ENCODE peak calls at places on chromosomes 3 and 15, in six cellular contexts. G is AG09319, D is nephron progenitor cell, J is HL-60, P is stomach, K is neural crest cell. A is an unnamed sample.

GRCh38 chr15:94723801-94724200 is 492.4 kb downstream of the MCTP2 start:
- DNase-seq in G (no peak), D (no peak), J (no peak), P (no peak), K (no peak), A (no peak)

GRCh38 chr15:78766041-78766440 is 45.2 kb downstream of the ADAMTS7 start:
- DNase-seq in G (no peak), D (no peak), J (no peak), P (no peak), K (no peak), A (no peak)

GRCh38 chr3:130491431-130491830 is 25.5 kb upstream of the COL6A6 start:
- DNase-seq in G (no peak), D (no peak), J (no peak), P (no peak), K (no peak), A (no peak)

GRCh38 chr3:197507541-197507940 is 48.2 kb downstream of the BDH1 start:
- DNase-seq in G (no peak), D (no peak), J (no peak), P (no peak), K (no peak), A (no peak)

GRCh38 chr3:105040026-105040622 is 326.6 kb upstream of the ALCAM start:
- DNase-seq in G (no peak), D (no peak), J (no peak), P (no peak), K (no peak), A (no peak)

GRCh38 chr3:79551325-79551892 is 216.4 kb downstream of the ROBO1 start:
- DNase-seq in G (no peak), D (no peak), J (no peak), P (no peak), K (no peak), A (no peak)

GRCh38 chr3:181712505-181713299 is 977 bp downstream of the SOX2 start:
- DNase-seq in G (no peak), D (peak), J (no peak), P (peak), K (no peak), A (no peak)

GRCh38 chr15:45287400-45287799 is 35.4 kb downstream of the SLC28A2 start:
- DNase-seq in G (no peak), D (no peak), J (no peak), P (no peak), K (no peak), A (no peak)

GRCh38 chr15:75661779-75662140 is 14.0 kb downstream of the SNX33 start:
- DNase-seq in G (no peak), D (no peak), J (no peak), P (no peak), K (no peak), A (no peak)

GRCh38 chr3:123328851-123329635 is 119.8 kb downstream of the ADCY5 start:
- DNase-seq in G (peak), D (peak), J (peak), P (peak), K (peak), A (peak)

GRCh38 chr3:4734454-4734853 is 241.3 kb downstream of the ITPR1 start:
- DNase-seq in G (no peak), D (no peak), J (no peak), P (no peak), K (no peak), A (no peak)

GRCh38 chr15:78732634-78733033 is 78.6 kb downstream of the ADAMTS7 start:
- DNase-seq in G (no peak), D (no peak), J (no peak), P (no peak), K (no peak), A (no peak)

GRCh38 chr3:187403768-187404270 is 35.6 kb downstream of the RTP4 start:
- DNase-seq in G (peak), D (no peak), J (no peak), P (no peak), K (no peak), A (no peak)

GRCh38 chr15:68619303-68619698 is 40.5 kb downstream of the CORO2B start:
- DNase-seq in G (no peak), D (no peak), J (no peak), P (no peak), K (no peak), A (no peak)

GRCh38 chr3:9316881-9317341 is 45.9 kb upstream of the THUMPD3 start:
- DNase-seq in G (no peak), D (no peak), J (no peak), P (no peak), K (peak), A (no peak)

GRCh38 chr3:191502583-191502982 is 41.6 kb downstream of the PYDC2 start:
- DNase-seq in G (no peak), D (no peak), J (no peak), P (no peak), K (no peak), A (no peak)

GRCh38 chr15:82228750-82229149 is 33.8 kb downstream of the EFL1 start:
- DNase-seq in G (no peak), D (no peak), J (no peak), P (no peak), K (no peak), A (no peak)

GRCh38 chr15:85178366-85178765 is 196.7 kb downstream of the PDE8A start:
- DNase-seq in G (no peak), D (no peak), J (no peak), P (no peak), K (no peak), A (no peak)

GRCh38 chr3:128060473-128061381 is 8.5 kb downstream of the SEC61A1 start:
- DNase-seq in G (peak), D (no peak), J (no peak), P (no peak), K (no peak), A (no peak)

GRCh38 chr3:50365080-50365841 is 5.9 kb upstream of the TMEM115 start:
- DNase-seq in G (no peak), D (peak), J (peak), P (peak), K (peak), A (peak)

GRCh38 chr3:15305366-15305844 is 27.0 kb downstream of the SH3BP5 start:
- DNase-seq in G (no peak), D (no peak), J (no peak), P (no peak), K (no peak), A (no peak)
- TF ChIP-seq CTCF in G (peak), D (peak), J (no peak), P (no peak), K (peak), A (peak)

GRCh38 chr15:62066663-62067447 is at the start of gene C2CD4A:
- DNase-seq in G (no peak), D (peak), J (no peak), P (peak), K (peak), A (peak)
- TF ChIP-seq CTCF in G (no peak), D (no peak), J (no peak), P (peak), K (no peak), A (no peak)

GRCh38 chr15:80940851-80941250 is 48.8 kb downstream of the MESD start:
- DNase-seq in G (no peak), D (no peak), J (no peak), P (no peak), K (no peak), A (no peak)
- TF ChIP-seq CTCF in G (no peak), D (no peak), J (no peak), P (no peak), K (no peak), A (no peak)

DNA sequence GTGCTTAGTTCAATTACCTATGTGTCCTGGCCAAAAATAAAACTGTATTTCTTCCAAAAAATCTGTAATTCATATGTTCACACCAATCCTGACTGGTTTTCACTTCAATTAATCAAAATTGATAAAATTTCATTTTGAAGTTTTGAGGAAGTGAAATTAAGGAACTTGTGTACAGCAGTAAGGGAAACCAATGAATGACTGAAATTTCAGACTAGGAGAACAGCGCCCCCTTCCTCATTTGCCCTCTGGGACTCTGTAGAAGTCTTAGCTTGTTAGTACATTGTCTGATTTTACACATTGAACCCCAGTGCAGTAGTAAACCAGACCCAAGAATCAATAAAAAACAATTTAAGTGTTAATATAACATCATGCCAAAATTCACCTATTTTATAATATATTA is 495.3 kb upstream of the AGTR1 start:
- DNase-seq in G (no peak), D (no peak), J (no peak), P (no peak), K (no peak), A (no peak)
- TF ChIP-seq CTCF in G (no peak), D (no peak), J (peak), P (no peak), K (peak), A (no peak)

DNA sequence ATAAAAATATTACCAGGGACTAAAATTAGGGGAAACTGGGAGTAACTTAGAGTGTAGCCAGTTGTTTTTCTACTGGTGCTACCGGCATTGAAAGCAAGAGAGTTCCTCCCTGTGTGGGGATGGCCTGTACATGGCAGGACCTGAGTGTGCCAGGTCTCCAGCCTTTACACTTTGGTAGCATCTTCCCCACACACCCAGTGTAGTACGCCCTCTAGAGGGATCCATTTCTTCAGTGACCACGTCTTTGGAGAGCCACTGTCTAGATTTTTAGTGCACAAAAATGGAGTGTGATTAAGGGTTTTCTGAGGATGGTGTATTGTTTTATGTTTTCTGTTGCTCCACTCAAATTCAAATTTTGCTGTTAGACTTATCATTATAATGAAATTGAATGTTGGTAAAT is 507.0 kb upstream of the TPRG1 start:
- DNase-seq in G (no peak), D (no peak), J (no peak), P (no peak), K (no peak), A (no peak)
- TF ChIP-seq CTCF in G (no peak), D (no peak), J (no peak), P (no peak), K (peak), A (no peak)